ENCODE peak calls at places on chromosome 19, in six cellular contexts. O, D, H, F, M and S are unnamed samples.

GRCh38 chr19:40604647-40605200 is 3.6 kb downstream of the LTBP4 start:
- DNase-seq in F (no peak), H (no peak), O (no peak), M (no peak), D (no peak), S (no peak)

GRCh38 chr19:8682472-8682871 is 16.1 kb downstream of the ACTL9 start:
- DNase-seq in H (no peak), O (no peak), M (no peak), D (no peak), F (no peak), S (no peak)

GRCh38 chr19:9786342-9786741 is 17.8 kb upstream of the ZNF846 start:
- DNase-seq in H (no peak), F (no peak), M (no peak), O (no peak), D (no peak), S (no peak)

GRCh38 chr19:19615086-19615485 is 3.4 kb downstream of the PBX4 start:
- DNase-seq in M (no peak), D (no peak), O (no peak), F (no peak), H (no peak), S (peak)

GRCh38 chr19:40534148-40534547 is 42.5 kb upstream of the SHKBP1 start:
- DNase-seq in H (no peak), D (no peak), O (no peak), F (no peak), M (no peak), S (no peak)

GRCh38 chr19:44738603-44739585 is 9.6 kb upstream of the BCL3 start:
- DNase-seq in H (no peak), M (no peak), O (no peak), D (no peak), F (no peak), S (no peak)

GRCh38 chr19:49092686-49093085 is 7.4 kb downstream of the SNRNP70 start:
- DNase-seq in H (no peak), O (no peak), F (no peak), M (no peak), D (no peak), S (no peak)

GRCh38 chr19:16542894-16543498 is 759 bp upstream of the CHERP start:
- DNase-seq in M (no peak), O (no peak), D (no peak), F (no peak), H (no peak), S (no peak)

GRCh38 chr19:33444238-33444992 is 70.9 kb downstream of the CEBPG start:
- DNase-seq in O (no peak), M (no peak), F (peak), D (no peak), H (no peak), S (no peak)

GRCh38 chr19:19205416-19206410 is 2.5 kb upstream of the NR2C2AP start:
- DNase-seq in O (no peak), H (no peak), M (no peak), F (no peak), D (no peak), S (no peak)

GRCh38 chr19:32829345-32829896 is 40.1 kb downstream of the SLC7A9 start:
- DNase-seq in O (no peak), D (no peak), F (no peak), H (no peak), M (no peak), S (no peak)